ENCODE peak calls at places on chromosomes 12 and 14, in five cellular contexts. A, S, B, T and N are unnamed samples.

GRCh38 chr12:14262771-14263511 is 102.5 kb upstream of the ATF7IP start:
- DNase-seq in A (no peak), S (no peak), B (no peak), T (no peak), N (no peak)

GRCh38 chr12:76470028-76470939 is 89.3 kb downstream of the OSBPL8 start:
- DNase-seq in A (no peak), S (peak), B (no peak), T (peak), N (no peak)

GRCh38 chr12:24478254-24478653 is 470.6 kb downstream of the BCAT1 start:
- DNase-seq in A (no peak), S (no peak), B (no peak), T (no peak), N (no peak)

GRCh38 chr14:55782166-55782565 is 202.2 kb downstream of the KTN1 start:
- DNase-seq in A (no peak), S (no peak), B (no peak), T (no peak), N (no peak)

GRCh38 chr12:28424965-28425364 is 234.7 kb downstream of the CCDC91 start:
- DNase-seq in A (no peak), S (no peak), B (peak), T (no peak), N (no peak)

GRCh38 chr12:103955811-103956514 is 9.7 kb upstream of the TDG start:
- DNase-seq in A (no peak), S (no peak), B (no peak), T (no peak), N (no peak)

GRCh38 chr12:104620761-104621531 is 164.2 kb downstream of the CHST11 start:
- DNase-seq in A (no peak), S (no peak), B (no peak), T (no peak), N (no peak)

GRCh38 chr12:11564984-11565651 is 84.4 kb upstream of the ETV6 start:
- DNase-seq in A (no peak), S (no peak), B (no peak), T (no peak), N (no peak)

DNA sequence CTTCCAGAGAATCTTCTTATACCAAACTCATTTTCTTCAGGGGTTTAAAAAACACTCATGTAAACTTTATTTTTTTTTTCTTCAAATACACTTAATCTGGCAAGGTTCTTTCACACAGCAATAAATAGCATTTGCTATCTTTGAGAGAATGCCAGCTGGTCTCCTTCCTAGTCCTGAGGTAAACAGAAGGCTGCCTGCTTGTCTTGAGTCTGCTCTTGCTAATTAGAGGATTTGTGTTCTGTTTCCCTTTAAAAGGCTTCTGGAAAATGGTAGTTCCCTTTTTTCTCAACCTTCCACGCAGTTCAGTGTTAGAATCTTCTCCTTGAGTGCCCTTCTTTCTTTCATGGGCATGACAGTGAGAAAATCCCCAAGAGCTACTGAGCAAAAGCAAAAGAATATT is 92.3 kb upstream of the DCN start:
- DNase-seq in A (no peak), S (no peak), B (no peak), T (no peak), N (no peak)
- TF ChIP-seq EP300 in A (peak), S (no peak), B (no peak), T (no peak), N (no peak)

GRCh38 chr12:52231305-52232232 is 1.5 kb upstream of the KRT7 start:
- DNase-seq in A (no peak), S (peak), B (no peak), T (no peak), N (peak)
- TF ChIP-seq POLR2A in A (no peak), S (peak), B (no peak), T (no peak), N (no peak)

GRCh38 chr12:50111693-50112455 is at the start of gene COX14:
- DNase-seq in A (peak), S (peak), B (peak), T (peak), N (peak)
- TF ChIP-seq EP300 in A (peak), S (no peak), B (peak), T (no peak), N (peak)

GRCh38 chr14:65230287-65230728 is 128.0 kb upstream of the MAX start:
- DNase-seq in A (peak), S (peak), B (peak), T (peak), N (peak)

GRCh38 chr14:65228956-65229355 is 126.6 kb upstream of the MAX start:
- DNase-seq in A (no peak), S (no peak), B (no peak), T (no peak), N (no peak)

GRCh38 chr14:65226824-65227604 is 124.7 kb upstream of the MAX start:
- DNase-seq in A (no peak), S (peak), B (peak), T (no peak), N (no peak)

GRCh38 chr14:65229431-65230286 is 127.3 kb upstream of the MAX start:
- DNase-seq in A (no peak), S (no peak), B (peak), T (peak), N (no peak)

GRCh38 chr14:65228436-65228835 is 126.1 kb upstream of the MAX start:
- DNase-seq in A (no peak), S (no peak), B (no peak), T (no peak), N (no peak)
- TF ChIP-seq POLR2A in A (no peak), S (no peak), B (no peak), T (no peak), N (no peak)

GRCh38 chr14:99248761-99249171 is 23.2 kb downstream of the BCL11B start:
- DNase-seq in A (no peak), S (no peak), B (no peak), T (no peak), N (no peak)

GRCh38 chr14:99247091-99247729 is 24.8 kb downstream of the BCL11B start:
- DNase-seq in A (no peak), S (no peak), B (no peak), T (no peak), N (no peak)

GRCh38 chr14:99247772-99248171 is 24.2 kb downstream of the BCL11B start:
- DNase-seq in A (no peak), S (no peak), B (no peak), T (no peak), N (no peak)

GRCh38 chr14:99250636-99251208 is 21.3 kb downstream of the BCL11B start:
- DNase-seq in A (no peak), S (no peak), B (no peak), T (no peak), N (no peak)

GRCh38 chr14:99249389-99249788 is 22.6 kb downstream of the BCL11B start:
- DNase-seq in A (no peak), S (no peak), B (no peak), T (no peak), N (no peak)
- TF ChIP-seq EP300 in A (no peak), S (no peak), B (no peak), T (no peak), N (no peak)

GRCh38 chr14:21382095-21382494 is 1.7 kb downstream of the SUPT16H start:
- DNase-seq in A (no peak), S (no peak), B (no peak), T (no peak), N (no peak)

GRCh38 chr14:21385170-21385904 is 1.5 kb upstream of the SUPT16H start:
- DNase-seq in A (no peak), S (no peak), B (no peak), T (no peak), N (no peak)

GRCh38 chr14:21384494-21384851 is 654 bp upstream of the SUPT16H start:
- DNase-seq in A (no peak), S (no peak), B (no peak), T (no peak), N (no peak)

GRCh38 chr14:21383848-21384493 is at the start of gene SUPT16H:
- DNase-seq in A (peak), S (peak), B (peak), T (peak), N (peak)

DNA sequence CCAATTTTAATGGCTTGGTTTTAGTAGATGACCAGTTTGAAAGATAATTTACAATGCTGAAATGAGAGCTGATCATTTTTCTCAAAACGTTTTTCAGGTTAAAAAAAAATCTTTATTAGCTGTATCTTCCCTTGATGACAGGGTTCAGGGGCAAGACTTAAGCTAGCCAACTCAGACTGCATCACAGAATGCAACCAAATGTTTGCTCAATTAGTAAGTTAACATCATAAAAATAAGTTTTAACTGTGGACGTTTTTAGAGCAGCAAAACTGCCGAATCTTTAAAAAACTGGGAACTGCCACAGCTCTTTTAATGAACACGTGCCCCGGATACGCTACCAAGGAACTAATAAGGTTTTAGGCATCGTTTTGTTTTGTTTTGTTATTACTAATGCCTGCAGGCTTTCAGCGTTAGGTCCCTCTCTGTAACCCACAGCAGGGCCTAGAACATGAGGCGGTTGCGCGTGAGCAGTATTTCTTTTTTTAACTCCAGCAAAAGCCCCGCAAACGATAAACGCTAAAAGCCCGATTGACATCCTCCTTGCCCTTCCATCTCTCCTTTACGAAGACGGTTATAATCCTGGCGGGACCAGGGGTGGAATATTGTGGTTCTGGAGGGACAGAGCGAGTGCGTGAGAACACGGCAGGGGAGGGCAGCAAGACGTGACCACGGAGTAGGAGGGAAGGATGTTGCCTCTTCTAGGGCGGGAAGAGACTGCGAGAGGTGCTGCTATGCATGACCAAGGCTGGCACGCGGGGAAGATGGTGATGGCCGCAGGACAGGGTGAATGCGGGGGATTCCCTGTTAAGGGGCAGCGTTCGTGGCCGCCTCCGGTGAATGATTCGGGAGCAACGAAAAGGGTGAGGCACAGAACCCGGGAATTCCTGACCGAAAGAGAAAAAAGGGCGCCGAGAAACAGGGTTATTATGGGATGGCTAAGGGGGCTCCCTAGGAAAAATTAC is 652 bp downstream of the SUPT16H start:
- DNase-seq in A (no peak), S (peak), B (peak), T (peak), N (peak)
- TF ChIP-seq POLR2A in A (no peak), S (no peak), B (no peak), T (no peak), N (no peak)

DNA sequence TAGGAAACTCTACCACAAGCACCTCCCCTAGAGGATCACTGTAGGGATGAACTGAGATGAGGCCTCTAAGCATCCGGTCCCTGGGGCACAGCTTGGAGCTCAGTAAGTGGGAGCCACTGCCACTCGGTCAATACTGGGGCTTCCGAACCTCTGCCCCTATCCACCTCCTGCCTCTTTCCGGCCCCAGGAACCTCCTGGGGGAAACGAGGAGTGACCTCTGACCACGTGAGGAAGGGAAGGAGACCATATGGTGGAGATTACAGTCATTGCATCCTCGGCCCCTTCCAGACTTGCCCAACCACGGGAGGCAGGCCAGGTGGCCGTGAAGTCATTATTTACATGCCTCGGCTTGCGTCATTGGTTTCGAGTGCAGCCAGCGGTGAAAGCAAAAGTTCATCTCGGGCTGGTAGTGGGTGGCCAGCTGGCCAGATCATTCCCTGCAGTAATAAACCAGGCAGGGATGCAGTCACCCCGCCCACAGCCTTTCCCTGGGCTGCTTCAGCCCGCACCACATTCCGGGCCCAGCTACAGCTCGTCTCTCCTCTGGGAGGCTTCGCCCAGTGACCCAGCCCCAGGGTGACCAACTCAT is 65.4 kb downstream of the C14orf132 start:
- DNase-seq in A (peak), S (peak), B (peak), T (no peak), N (peak)
- TF ChIP-seq EP300 in A (peak), S (peak), B (peak), T (no peak), N (peak)

DNA sequence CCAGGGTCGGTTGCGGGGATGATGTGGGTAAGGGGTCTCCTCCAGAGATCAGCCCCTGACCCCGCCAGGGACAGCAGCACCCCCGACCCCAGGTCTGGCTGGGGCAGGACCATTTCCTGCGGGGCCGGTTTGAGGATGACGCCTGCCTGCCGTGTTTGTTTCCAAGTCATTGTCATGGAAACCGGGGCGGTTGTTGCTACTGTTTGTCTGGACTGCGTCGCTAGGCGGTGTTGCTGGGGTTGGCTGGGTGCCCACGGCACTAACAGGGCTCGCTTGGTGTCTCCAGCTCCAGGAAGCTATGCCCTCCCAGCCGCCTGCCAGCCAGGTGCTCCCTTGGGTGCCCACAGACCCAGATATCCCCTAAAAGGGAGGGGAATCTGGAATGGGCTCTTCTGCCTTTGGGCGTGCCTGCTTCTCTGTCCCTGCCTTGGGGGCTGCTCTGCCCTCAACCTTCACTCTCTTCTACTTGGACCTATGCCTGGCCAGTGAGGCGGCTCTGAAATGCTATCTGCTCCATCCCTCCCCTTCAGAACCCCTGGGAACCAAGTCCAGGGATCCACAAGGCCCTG is 4.7 kb upstream of the CRIP1 start:
- DNase-seq in A (peak), S (peak), B (peak), T (peak), N (peak)
- TF ChIP-seq POLR2A in A (no peak), S (peak), B (no peak), T (no peak), N (no peak)

DNA sequence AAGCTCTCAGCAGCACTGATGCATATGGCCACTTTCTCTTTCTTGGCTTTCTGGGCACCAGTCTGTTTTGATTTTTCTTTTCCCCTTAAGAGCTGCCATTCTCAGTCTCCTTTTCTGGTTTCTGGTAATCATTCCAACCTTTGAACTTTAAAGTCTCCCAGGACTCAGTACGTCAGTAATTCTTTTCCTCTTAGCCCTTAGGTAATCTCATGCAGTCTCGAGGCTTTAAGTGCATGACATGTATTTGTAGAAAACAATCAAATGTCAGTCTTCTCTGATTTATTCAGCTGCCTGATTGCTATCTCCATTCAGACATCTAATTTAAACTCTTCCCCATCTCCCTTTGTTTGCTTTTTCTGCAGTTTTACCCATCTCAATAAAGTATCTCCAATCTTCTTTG is 139.1 kb upstream of the PDZRN4 start:
- DNase-seq in A (no peak), S (no peak), B (no peak), T (no peak), N (no peak)
- TF ChIP-seq EP300 in A (no peak), S (no peak), B (no peak), T (no peak), N (no peak)